ENCODE peak calls at places on chromosomes 3 and 15, in eight cellular contexts. L, K, H, Z, E, M, U and S are unnamed samples.

GRCh38 chr3:134711284-134711683 is 60.5 kb upstream of the KY start:
- DNase-seq in L (no peak), E (peak; percentile 15), U (no peak), M (peak; percentile 8), K (no peak), H (no peak), Z (peak; percentile 4), S (peak; percentile 9)

GRCh38 chr3:109072208-109072607 is 45.7 kb downstream of the MORC1 start:
- DNase-seq in L (no peak), Z (no peak), H (no peak), M (no peak), K (no peak), E (no peak), U (no peak), S (no peak)

GRCh38 chr3:188780188-188781147 is 391.3 kb upstream of the TPRG1 start:
- DNase-seq in M (no peak), H (peak; percentile 4), L (no peak), Z (no peak), E (no peak), K (no peak), U (no peak), S (peak; percentile 67)

GRCh38 chr15:39075311-39075710 is 505.6 kb upstream of the THBS1 start:
- DNase-seq in H (no peak), M (peak; percentile 48), E (no peak), K (no peak), L (no peak), U (peak; percentile 76), Z (peak; percentile 59), S (no peak)

GRCh38 chr3:47009225-47010049 is 30.0 kb downstream of the NBEAL2 start:
- DNase-seq in Z (peak; percentile 95), L (peak; percentile 40), M (peak; percentile 89), E (no peak), H (no peak), K (peak; percentile 95), U (peak; percentile 51), S (peak; percentile 22)

GRCh38 chr15:69467636-69468035 is 15.0 kb downstream of the RPLP1 start:
- DNase-seq in K (no peak), M (no peak), L (no peak), H (no peak), U (no peak), E (peak; percentile 75), Z (no peak), S (no peak)

GRCh38 chr15:85746641-85747040 is 48.1 kb downstream of the KLHL25 start:
- DNase-seq in H (no peak), M (no peak), L (no peak), K (peak; percentile 53), U (no peak), Z (no peak), E (no peak), S (no peak)

GRCh38 chr3:9146367-9147071 is 102.9 kb downstream of the SRGAP3 start:
- DNase-seq in L (no peak), U (no peak), M (no peak), E (no peak), Z (no peak), K (no peak), H (no peak), S (no peak)

GRCh38 chr3:141561426-141562034 is 74.7 kb downstream of the RASA2 start:
- DNase-seq in U (peak; percentile 75), H (peak; percentile 63), Z (peak; percentile 80), M (peak; percentile 80), E (peak; percentile 70), K (no peak), L (no peak), S (peak; percentile 25)

GRCh38 chr3:125128861-125129501 is 73.2 kb upstream of the HEG1 start:
- DNase-seq in E (peak; percentile 46), U (peak; percentile 91), Z (peak; percentile 93), K (no peak), L (no peak), M (peak; percentile 80), H (peak; percentile 16), S (no peak)

GRCh38 chr3:189324538-189325138 is 152.9 kb downstream of the TPRG1 start:
- DNase-seq in H (peak; percentile 85), L (peak; percentile 94), U (peak; percentile 84), E (peak; percentile 99), Z (peak; percentile 93), M (peak; percentile 72), K (no peak), S (peak; percentile 100)

GRCh38 chr3:15260531-15260930 is 54.5 kb downstream of the CAPN7 start:
- DNase-seq in H (no peak), U (no peak), L (no peak), M (no peak), K (no peak), E (no peak), Z (no peak), S (no peak)

GRCh38 chr3:94543161-94543560 is 480.3 kb downstream of the NSUN3 start:
- DNase-seq in E (no peak), L (no peak), U (no peak), H (no peak), K (no peak), Z (no peak), M (no peak), S (no peak)

GRCh38 chr15:78565097-78565950 is at the start of gene CHRNA5:
- DNase-seq in H (peak; percentile 75), K (peak; percentile 89), E (peak; percentile 88), L (peak; percentile 63), M (peak; percentile 66), Z (peak; percentile 81), U (peak; percentile 70), S (no peak)

GRCh38 chr3:43759297-43759782 is 68.6 kb downstream of the ABHD5 start:
- DNase-seq in M (peak; percentile 87), E (peak; percentile 83), Z (peak; percentile 53), L (no peak), K (no peak), H (peak; percentile 56), U (peak; percentile 26), S (peak; percentile 98)

GRCh38 chr15:97717806-97718205 is 242.7 kb upstream of the ARRDC4 start:
- DNase-seq in M (no peak), E (no peak), H (no peak), Z (no peak), K (no peak), L (no peak), U (no peak), S (no peak)

GRCh38 chr15:40878785-40879184 is 4.8 kb upstream of the RHOV start:
- DNase-seq in E (peak; percentile 88), K (no peak), U (no peak), M (peak; percentile 70), H (no peak), Z (peak; percentile 16), L (no peak), S (peak; percentile 65)

GRCh38 chr3:53750253-53751210 is 95.7 kb downstream of the CHDH start:
- DNase-seq in K (no peak), M (no peak), E (no peak), H (no peak), U (no peak), Z (no peak), L (no peak), S (no peak)

GRCh38 chr3:42177801-42178150 is 86.6 kb downstream of the TRAK1 start:
- DNase-seq in U (no peak), L (no peak), Z (no peak), E (no peak), K (no peak), M (no peak), H (no peak), S (no peak)

GRCh38 chr3:178736300-178736699 is 200.1 kb downstream of the KCNMB2 start:
- DNase-seq in L (no peak), U (no peak), K (no peak), M (no peak), H (no peak), E (no peak), Z (no peak), S (no peak)

GRCh38 chr3:117045143-117045542 is 335.6 kb downstream of the TUSC7 start:
- DNase-seq in K (no peak), Z (no peak), L (no peak), U (no peak), E (peak; percentile 10), M (peak; percentile 14), H (no peak), S (no peak)

DNA sequence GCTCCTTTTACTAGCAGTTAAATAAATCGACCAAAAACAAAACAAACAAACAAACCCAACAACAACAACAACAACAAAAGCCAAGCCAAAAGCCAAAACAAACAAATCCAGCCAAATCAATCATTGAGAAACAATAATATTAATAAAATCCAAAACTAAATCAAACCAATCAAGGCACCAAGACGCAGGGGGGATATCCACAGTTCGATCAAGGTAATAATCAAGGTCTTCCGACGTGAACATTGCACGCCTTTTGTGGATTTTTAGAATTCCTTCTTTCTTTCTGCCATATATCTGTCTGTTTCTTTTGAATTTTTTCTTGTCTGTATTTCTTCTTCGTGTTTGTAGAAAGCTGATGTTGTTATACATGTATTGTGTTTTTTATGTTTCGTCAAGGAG is 860 bp downstream of the ARPP21 start:
- DNase-seq in M (no peak), H (no peak), E (no peak), U (no peak), L (no peak), Z (no peak), K (no peak), S (no peak)
- H3K4me3 ChIP-seq in M (no peak overlapping the region), H (no peak overlapping the region), E (peak overlapping the region; percentile 65), U (peak overlapping the region; percentile 53), L (no peak overlapping the region), Z (peak overlapping the region; percentile 57), K (peak overlapping the region; percentile 29), S (peak overlapping the region; percentile 63)

GRCh38 chr15:49895337-49896223 is 223.5 kb downstream of the ATP8B4 start:
- DNase-seq in Z (peak; percentile 74), E (no peak), M (peak; percentile 19), U (peak; percentile 66), H (no peak), L (no peak), K (no peak), S (no peak)
- H3K4me3 ChIP-seq in Z (no peak overlapping the region), E (no peak overlapping the region), M (no peak overlapping the region), U (no peak overlapping the region), H (no peak overlapping the region), L (no peak overlapping the region), K (no peak overlapping the region), S (no peak overlapping the region)

DNA sequence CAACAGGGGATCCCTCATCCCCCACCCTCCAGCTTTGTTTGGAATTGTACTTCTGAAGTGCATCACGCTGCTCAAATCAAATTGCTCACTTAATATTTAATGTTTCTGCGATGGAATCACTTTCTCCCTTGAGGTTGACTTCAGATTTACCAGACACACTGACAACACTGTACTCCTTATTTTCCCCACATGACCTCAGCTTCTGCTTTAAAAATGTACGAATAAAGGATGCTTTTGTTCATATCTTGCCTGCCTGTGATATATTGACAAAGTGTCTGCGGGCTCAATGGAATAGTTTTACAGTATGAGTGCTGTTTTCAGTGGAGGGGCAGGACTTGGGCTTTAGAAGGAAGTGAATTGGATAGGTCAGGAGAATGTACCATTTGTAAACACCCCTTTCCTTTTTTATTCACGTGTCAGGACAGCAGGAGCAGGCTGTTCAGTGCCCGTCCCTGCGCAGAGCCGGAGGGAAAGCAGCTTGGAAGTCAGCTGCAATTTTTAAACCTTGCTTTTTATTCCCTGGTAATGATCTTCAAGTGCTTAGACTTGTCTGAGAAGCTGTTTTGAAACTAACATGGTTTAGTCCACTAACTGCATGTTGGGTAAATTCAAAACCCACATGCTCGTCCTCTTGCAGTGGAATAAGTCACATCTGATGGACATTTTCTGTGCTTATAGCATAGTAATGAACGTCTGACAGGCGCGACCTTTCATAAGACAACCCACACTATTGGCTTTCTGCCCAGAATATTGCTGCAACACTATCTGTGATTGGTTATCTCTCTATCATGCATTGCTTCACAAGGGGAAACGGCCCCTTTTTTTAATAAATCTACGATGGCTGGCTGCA is 29.9 kb downstream of the MBNL1 start:
- DNase-seq in E (peak; percentile 73), U (peak; percentile 90), L (peak; percentile 74), M (peak; percentile 99), H (peak; percentile 97), Z (peak; percentile 92), K (no peak), S (peak; percentile 65)
- H3K4me3 ChIP-seq in E (peak overlapping the region; percentile 29), U (peak overlapping the region; percentile 34), L (peak overlapping the region; percentile 8), M (peak overlapping the region; percentile 52), H (peak overlapping the region; percentile 39), Z (peak overlapping the region; percentile 32), K (peak overlapping the region; percentile 76), S (peak overlapping the region; percentile 63)

GRCh38 chr15:59300618-59301139 is 72.0 kb downstream of the MYO1E start:
- DNase-seq in U (no peak), K (no peak), H (no peak), E (no peak), Z (no peak), L (no peak), M (no peak), S (no peak)
- H3K4me3 ChIP-seq in U (no peak overlapping the region), K (no peak overlapping the region), H (no peak overlapping the region), E (peak overlapping the region; percentile 41), Z (no peak overlapping the region), L (peak overlapping the region; percentile 8), M (no peak overlapping the region), S (peak overlapping the region; percentile 33)